ENCODE peak calls at places on chromosomes 3 and 15, in nine cellular contexts. A is IMR-90, W is ovary, H is HCT116, D is esophagus muscularis mucosa, Y is tibial nerve, O is body of pancreas, L is testis, T is sigmoid colon. F is an unnamed sample. For H3K36me3, the result is how much of the 10 kb centered on the place peaks cover.

GRCh38 chr3:9026320-9027040 is 63.2 kb upstream of the RAD18 start:
- DNase-seq in A (no peak), W (no peak), H (no peak), D (no peak), Y (no peak), O (no peak), L (no peak), T (no peak), F (no peak)

GRCh38 chr3:115975353-115975752 is 352.0 kb downstream of the GAP43 start:
- DNase-seq in A (peak), W (no peak), H (no peak), D (no peak), Y (no peak), O (no peak), L (no peak), T (no peak), F (no peak)

GRCh38 chr3:66797916-66798560 is 200.1 kb upstream of the KBTBD8 start:
- DNase-seq in A (peak), W (no peak), H (no peak), D (no peak), Y (no peak), O (no peak), L (peak), T (peak), F (no peak)

GRCh38 chr15:90018216-90018831 is 17.2 kb downstream of the ZNF710 start:
- DNase-seq in A (no peak), W (no peak), H (no peak), D (no peak), Y (no peak), O (no peak), L (no peak), T (peak), F (no peak)

GRCh38 chr3:123481071-123481470 is 32.2 kb upstream of the ADCY5 start:
- DNase-seq in A (no peak), W (no peak), H (no peak), D (no peak), Y (no peak), O (no peak), L (no peak), T (no peak), F (peak)

GRCh38 chr3:103499132-103499885 is 1064.5 kb downstream of the ZPLD1 start:
- DNase-seq in A (peak), W (no peak), H (no peak), D (no peak), Y (no peak), O (no peak), L (no peak), T (no peak), F (no peak)

GRCh38 chr3:9797196-9797945 is 4.5 kb downstream of the ARPC4 start:
- DNase-seq in A (no peak), W (no peak), H (no peak), D (no peak), Y (no peak), O (no peak), L (no peak), T (no peak), F (no peak)

GRCh38 chr3:159766563-159767185 is 222.0 kb upstream of the IL12A start:
- DNase-seq in A (peak), W (no peak), H (no peak), D (no peak), Y (no peak), O (no peak), L (no peak), T (no peak), F (no peak)

GRCh38 chr3:123444023-123444422 is 4.9 kb downstream of the ADCY5 start:
- DNase-seq in A (no peak), W (no peak), H (no peak), D (no peak), Y (no peak), O (no peak), L (no peak), T (no peak), F (no peak)

GRCh38 chr15:62770752-62771151 is 271.8 kb upstream of the TPM1 start:
- DNase-seq in A (peak), W (no peak), H (peak), D (no peak), Y (no peak), O (no peak), L (no peak), T (no peak), F (no peak)

GRCh38 chr3:194083253-194084224 is 52.4 kb upstream of the HES1 start:
- DNase-seq in A (no peak), W (no peak), H (no peak), D (no peak), Y (no peak), O (no peak), L (no peak), T (no peak), F (no peak)

GRCh38 chr15:64138542-64138941 is 13.0 kb upstream of the SNX22 start:
- DNase-seq in A (no peak), W (no peak), H (no peak), D (no peak), Y (no peak), O (no peak), L (peak), T (peak), F (no peak)
- H3K36me3 ChIP-seq in A (under half), W (under half), H (under half), D (half or more), Y (half or more), O (under half), L (under half), T (under half), F (half or more)

DNA sequence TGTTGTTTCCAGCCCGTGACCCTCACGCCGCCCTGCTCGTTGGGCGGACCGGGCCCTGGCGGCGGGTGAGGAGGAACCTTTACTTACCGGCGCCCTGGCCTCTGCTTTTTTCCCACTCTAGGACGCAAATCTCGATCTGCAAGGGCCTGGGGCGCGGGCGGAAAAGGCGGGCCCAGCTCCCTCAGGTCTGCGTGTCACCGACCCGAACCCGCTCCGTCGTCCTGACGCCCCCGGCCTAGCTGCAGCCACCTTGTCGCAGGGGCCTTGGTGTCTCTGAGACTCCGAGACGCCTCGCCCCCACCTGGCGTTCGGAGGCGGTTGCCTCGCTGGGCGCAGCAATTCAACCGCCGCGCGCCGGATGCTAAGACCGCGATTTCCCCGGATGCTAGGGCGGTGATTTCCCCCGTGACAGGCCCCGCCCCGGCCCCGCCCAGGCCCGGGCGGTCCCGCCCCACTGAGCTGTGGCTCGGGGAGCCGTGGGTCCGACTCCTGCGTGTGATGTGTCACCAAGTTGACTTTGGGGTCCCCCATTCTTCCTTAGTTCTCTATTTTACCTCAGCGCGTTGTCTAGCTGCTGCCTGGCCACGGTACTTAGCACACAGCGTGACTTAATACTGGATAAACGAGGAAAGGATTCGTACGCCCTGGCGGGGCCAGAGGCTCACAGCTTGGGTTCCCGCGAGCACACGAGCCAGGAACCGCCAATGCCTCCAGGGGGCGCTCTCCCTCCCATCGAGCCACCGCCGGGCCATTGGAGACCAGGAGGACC is at the start of gene RPL39L:
- DNase-seq in A (peak), W (peak), H (no peak), D (peak), Y (peak), O (peak), L (peak), T (peak), F (peak)
- TF ChIP-seq POLR2A in A (peak), W (no peak), H (no peak), D (no peak), Y (no peak), O (no peak), L (no peak), T (no peak), F (no peak)

GRCh38 chr15:100951965-100952364 is 32.8 kb downstream of the LRRK1 start:
- DNase-seq in A (no peak), W (no peak), H (no peak), D (no peak), Y (no peak), O (no peak), L (no peak), T (no peak), F (no peak)

GRCh38 chr15:100945006-100945405 is 25.8 kb downstream of the LRRK1 start:
- DNase-seq in A (peak), W (no peak), H (no peak), D (no peak), Y (no peak), O (no peak), L (no peak), T (no peak), F (no peak)

GRCh38 chr15:100948430-100948762 is 29.2 kb downstream of the LRRK1 start:
- DNase-seq in A (no peak), W (no peak), H (no peak), D (no peak), Y (no peak), O (no peak), L (no peak), T (no peak), F (no peak)

GRCh38 chr15:100944237-100944875 is 25.2 kb downstream of the LRRK1 start:
- DNase-seq in A (no peak), W (no peak), H (no peak), D (no peak), Y (no peak), O (no peak), L (no peak), T (no peak), F (no peak)

DNA sequence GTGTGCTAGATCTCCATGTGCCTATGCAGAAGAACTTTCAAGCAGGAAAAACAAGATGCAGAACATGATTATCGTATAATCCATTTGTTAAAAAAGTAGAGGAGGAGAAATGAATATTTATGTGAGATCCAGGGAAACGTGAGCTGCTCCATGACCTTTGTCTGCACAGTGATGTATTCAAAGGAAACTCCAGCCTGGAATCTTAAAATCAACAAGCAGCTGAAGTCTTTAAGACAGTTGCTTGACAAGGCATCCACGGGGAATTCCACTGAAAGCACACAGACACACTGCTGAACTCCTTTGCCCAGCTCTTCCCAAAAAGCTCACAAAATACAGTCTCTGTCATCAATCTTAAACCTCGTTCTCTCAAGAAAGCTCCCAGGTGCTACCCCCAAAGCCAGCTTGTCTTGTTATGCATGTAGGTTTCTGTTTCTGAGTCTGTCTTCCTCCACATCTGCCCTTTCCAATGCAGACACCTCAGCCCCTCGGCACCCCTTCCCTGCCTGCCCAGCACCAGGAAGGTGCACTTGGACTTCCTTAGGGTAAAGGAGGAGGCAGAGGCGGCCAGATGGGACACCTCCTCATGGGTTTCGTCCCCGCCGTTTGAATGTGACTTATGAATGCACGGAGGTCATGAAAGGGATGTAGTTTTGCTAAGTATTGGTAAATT is 28.7 kb downstream of the LRRK1 start:
- DNase-seq in A (peak), W (no peak), H (no peak), D (no peak), Y (no peak), O (no peak), L (no peak), T (no peak), F (no peak)
- H3K36me3 ChIP-seq in A (under half), W (under half), H (under half), D (under half), Y (under half), O (under half), L (under half), T (under half), F (under half)

DNA sequence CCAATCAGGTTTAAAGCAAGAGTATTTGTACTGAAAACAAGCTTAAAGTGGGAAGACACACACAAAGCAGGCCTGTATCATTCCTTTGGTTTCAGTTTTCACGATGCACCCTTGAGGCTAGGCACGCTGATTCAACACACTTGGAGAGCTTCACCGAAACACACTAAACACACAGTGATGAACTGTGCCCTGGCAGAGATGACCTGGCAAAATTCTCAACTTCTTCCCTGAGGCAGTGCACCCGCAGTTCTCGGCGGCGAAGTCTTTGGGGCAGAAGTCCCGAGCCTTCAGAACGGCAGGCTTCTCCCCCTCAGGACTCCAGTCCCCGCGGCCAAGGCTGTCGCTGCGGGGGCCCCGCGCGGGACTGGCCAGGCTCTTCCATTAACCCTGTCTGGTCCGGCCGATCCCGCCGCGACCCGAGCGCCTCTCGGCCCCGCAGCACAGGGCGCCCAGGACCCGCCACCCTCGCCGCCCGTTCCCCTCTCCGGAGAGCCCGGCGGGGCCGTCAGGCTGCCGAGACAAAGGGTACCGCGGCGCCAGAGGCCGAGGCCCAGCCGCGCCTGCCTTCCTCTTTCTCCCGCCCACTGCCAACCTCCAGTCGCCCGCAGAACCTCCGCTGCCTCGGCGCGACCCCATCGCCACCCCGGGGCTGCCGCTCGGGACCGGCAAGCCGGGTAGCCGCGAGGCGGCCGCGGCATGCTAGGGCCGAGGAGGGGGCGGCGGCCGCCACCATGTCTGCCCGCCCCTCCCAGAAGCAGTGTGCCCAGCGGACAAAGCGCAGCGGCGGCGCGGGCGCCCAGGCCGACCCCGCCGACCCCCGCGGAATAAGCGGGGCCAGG is 780 bp downstream of the GABPB1 start:
- DNase-seq in A (peak), W (peak), H (peak), D (peak), Y (peak), O (peak), L (peak), T (peak), F (peak)
- TF ChIP-seq POLR2A in A (peak), W (peak), H (peak), D (peak), Y (no peak), O (no peak), L (no peak), T (no peak), F (peak)

GRCh38 chr3:126450219-126450618 is 25.5 kb downstream of the ZXDC start:
- DNase-seq in A (no peak), W (no peak), H (no peak), D (no peak), Y (no peak), O (no peak), L (peak), T (peak), F (peak)

GRCh38 chr3:126450744-126451143 is 24.9 kb downstream of the ZXDC start:
- DNase-seq in A (no peak), W (no peak), H (no peak), D (no peak), Y (no peak), O (no peak), L (peak), T (peak), F (peak)

GRCh38 chr3:126451511-126451910 is 24.2 kb downstream of the ZXDC start:
- DNase-seq in A (no peak), W (no peak), H (no peak), D (no peak), Y (no peak), O (no peak), L (peak), T (peak), F (peak)

GRCh38 chr3:126454026-126454425 is 21.7 kb downstream of the ZXDC start:
- DNase-seq in A (no peak), W (no peak), H (no peak), D (no peak), Y (no peak), O (no peak), L (no peak), T (no peak), F (no peak)

DNA sequence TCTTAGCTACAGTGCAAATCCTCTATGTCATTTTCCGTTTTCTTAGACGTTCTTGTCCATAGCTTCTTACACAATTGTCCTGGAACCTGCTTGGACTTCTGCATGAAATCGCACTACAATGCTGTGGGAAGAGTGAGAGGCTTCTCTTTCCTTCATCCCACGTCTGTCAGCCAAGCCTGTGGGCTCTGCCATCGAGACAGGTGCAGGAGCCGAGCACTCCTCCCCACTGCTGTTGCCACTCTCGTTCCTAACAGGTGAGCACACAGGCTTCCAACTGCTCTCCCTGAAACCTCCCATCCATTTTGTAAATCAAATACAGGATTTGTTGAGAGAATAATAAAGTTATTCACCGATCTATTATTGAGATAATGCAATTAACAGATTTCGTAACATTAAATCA is 23.5 kb downstream of the ZXDC start:
- DNase-seq in A (no peak), W (no peak), H (no peak), D (no peak), Y (no peak), O (no peak), L (peak), T (peak), F (no peak)
- H3K36me3 ChIP-seq in A (under half), W (under half), H (under half), D (half or more), Y (half or more), O (under half), L (under half), T (under half), F (half or more)

GRCh38 chr3:147412491-147412916 is 3.3 kb downstream of the ZIC1 start:
- DNase-seq in A (no peak), W (no peak), H (no peak), D (no peak), Y (no peak), O (no peak), L (no peak), T (no peak), F (no peak)
- TF ChIP-seq POLR2A in A (no peak), W (no peak), H (no peak), D (no peak), Y (no peak), O (no peak), L (no peak), T (no peak), F (no peak)

GRCh38 chr15:70061086-70061370 is 36.7 kb downstream of the TLE3 start:
- DNase-seq in A (no peak), W (no peak), H (no peak), D (no peak), Y (no peak), O (no peak), L (no peak), T (no peak), F (no peak)
- H3K36me3 ChIP-seq in A (half or more), W (under half), H (half or more), D (half or more), Y (half or more), O (under half), L (under half), T (half or more), F (half or more)